ENCODE peak calls at places on chromosomes 6 and 20, in five cellular contexts. S is adipocyte, K is body of pancreas, P is ovary, N is GM12878. A is an unnamed sample.

GRCh38 chr6:30570760-30571084 is 520 bp upstream of the ABCF1 start:
- DNase-seq in S (no peak), N (no peak), K (peak; percentile 38), P (no peak), A (no peak)

GRCh38 chr6:15513801-15514711 is 148.8 kb downstream of the DTNBP1 start:
- DNase-seq in K (no peak), N (no peak), S (no peak), P (no peak), A (no peak)

GRCh38 chr6:15017251-15017650 is 228.6 kb upstream of the JARID2 start:
- DNase-seq in P (no peak), N (no peak), K (peak; percentile 9), S (peak; percentile 33), A (no peak)

GRCh38 chr6:28587746-28588075 is 62.0 kb downstream of the GPX5 start:
- DNase-seq in S (peak; percentile 47), P (no peak), N (no peak), K (no peak), A (no peak)

GRCh38 chr6:44422534-44422933 is 35.0 kb downstream of the CDC5L start:
- DNase-seq in P (no peak), S (no peak), K (no peak), N (no peak), A (no peak)

GRCh38 chr6:113530769-113531168 is 326.4 kb upstream of the MARCKS start:
- DNase-seq in P (no peak), N (no peak), K (no peak), S (peak; percentile 55), A (no peak)

GRCh38 chr20:38550274-38550673 is 30.7 kb upstream of the ADIG start:
- DNase-seq in N (no peak), P (no peak), K (no peak), S (no peak), A (no peak)

GRCh38 chr6:72976389-72976900 is 248.9 kb downstream of the KHDC1L start:
- DNase-seq in N (no peak), S (no peak), K (no peak), P (no peak), A (no peak)

GRCh38 chr6:28207244-28208179 is 17.6 kb upstream of the ZSCAN9 start:
- DNase-seq in P (no peak), K (no peak), N (no peak), S (peak; percentile 44), A (no peak)

GRCh38 chr6:11752350-11752749 is 26.3 kb downstream of the ADTRP start:
- DNase-seq in N (no peak), S (no peak), P (no peak), K (no peak), A (no peak)

GRCh38 chr20:44702776-44703175 is 12.4 kb upstream of the CCN5 start:
- DNase-seq in S (peak; percentile 79), K (peak; percentile 70), P (peak; percentile 96), N (no peak), A (no peak)

GRCh38 chr6:21201181-21201580 is 392.4 kb upstream of the SOX4 start:
- DNase-seq in P (no peak), S (no peak), K (no peak), N (no peak), A (no peak)

GRCh38 chr6:35933844-35934243 is 12.9 kb upstream of the SRPK1 start:
- DNase-seq in K (no peak), S (no peak), P (no peak), N (no peak), A (no peak)

GRCh38 chr6:96836579-96837137 is 619 bp downstream of the GPR63 start:
- DNase-seq in S (peak; percentile 44), N (no peak), K (peak; percentile 2), P (peak; percentile 22), A (peak; percentile 13)

GRCh38 chr6:148455225-148455624 is 112.6 kb downstream of the SASH1 start:
- DNase-seq in K (no peak), S (no peak), P (no peak), N (no peak), A (no peak)

GRCh38 chr6:118372413-118372812 is 175.7 kb upstream of the PLN start:
- DNase-seq in S (peak; percentile 12), K (peak; percentile 4), N (no peak), P (no peak), A (no peak)

GRCh38 chr20:45308078-45308778 is at the start of gene MATN4:
- DNase-seq in K (peak; percentile 85), S (no peak), N (no peak), P (no peak), A (peak; percentile 72)

GRCh38 chr6:98794306-98794852 is 40.0 kb upstream of the POU3F2 start:
- DNase-seq in N (no peak), K (no peak), S (no peak), P (no peak), A (no peak)

GRCh38 chr20:53735536-53736050 is 142.0 kb upstream of the ZNF217 start:
- DNase-seq in S (peak; percentile 91), K (no peak), N (no peak), P (no peak), A (no peak)

GRCh38 chr20:60959971-60960370 is 292.1 kb upstream of the CDH4 start:
- DNase-seq in P (no peak), S (no peak), K (no peak), N (no peak), A (no peak)

GRCh38 chr20:49398401-49399144 is 83.9 kb downstream of the KCNB1 start:
- DNase-seq in P (no peak), N (no peak), S (no peak), K (no peak), A (no peak)

GRCh38 chr20:55649254-55649653 is 356.1 kb downstream of the CBLN4 start:
- DNase-seq in N (no peak), S (no peak), K (no peak), P (no peak), A (no peak)
- H3K9me3 ChIP-seq in N (no peaks in the 10 kb centered on the region), S (peaks cover 5% of the 10 kb centered on the region), K (no peaks in the 10 kb centered on the region), P (no peaks in the 10 kb centered on the region), A (no peaks in the 10 kb centered on the region)

GRCh38 chr20:58751956-58752355 is 59.4 kb downstream of the NPEPL1 start:
- DNase-seq in K (no peak), N (no peak), P (no peak), S (no peak), A (no peak)
- H3K9me3 ChIP-seq in K (no peaks in the 10 kb centered on the region), N (no peaks in the 10 kb centered on the region), P (no peaks in the 10 kb centered on the region), S (no peaks in the 10 kb centered on the region), A (no peaks in the 10 kb centered on the region)

GRCh38 chr20:55882922-55883321 is 122.4 kb downstream of the CBLN4 start:
- DNase-seq in K (no peak), P (no peak), S (no peak), N (no peak), A (no peak)
- H3K9me3 ChIP-seq in K (no peaks in the 10 kb centered on the region), P (no peaks in the 10 kb centered on the region), S (no peaks in the 10 kb centered on the region), N (no peaks in the 10 kb centered on the region), A (no peaks in the 10 kb centered on the region)

DNA sequence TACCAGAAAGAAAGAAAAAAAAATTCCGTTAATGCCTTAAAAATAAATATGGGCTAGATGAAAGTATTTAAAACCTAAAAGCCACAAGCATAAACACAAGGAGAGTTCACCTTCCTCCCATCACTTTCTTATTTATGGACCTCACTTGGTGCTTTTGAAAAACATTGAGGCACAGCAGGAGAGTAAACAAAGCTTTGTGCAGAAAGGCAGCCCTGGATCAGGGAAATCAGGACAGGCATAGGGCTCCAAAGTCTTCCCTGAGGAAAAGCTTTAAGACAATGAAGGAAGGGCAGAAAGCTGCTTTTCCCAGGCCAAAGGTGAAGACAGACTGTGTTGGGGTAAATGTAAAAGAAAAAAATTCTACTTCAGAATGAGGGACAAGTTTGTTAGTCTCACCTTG is 207.9 kb downstream of the CLVS2 start:
- DNase-seq in N (no peak), K (no peak), P (no peak), S (no peak), A (no peak)
- H3K9me3 ChIP-seq in N (no peaks in the 10 kb centered on the region), K (no peaks in the 10 kb centered on the region), P (no peaks in the 10 kb centered on the region), S (no peaks in the 10 kb centered on the region), A (no peaks in the 10 kb centered on the region)

GRCh38 chr20:55097621-55098020 is 622.2 kb downstream of the DOK5 start:
- DNase-seq in K (no peak), N (no peak), S (no peak), P (no peak), A (no peak)
- H3K9me3 ChIP-seq in K (no peaks in the 10 kb centered on the region), N (no peaks in the 10 kb centered on the region), S (peaks cover 3% of the 10 kb centered on the region), P (no peaks in the 10 kb centered on the region), A (no peaks in the 10 kb centered on the region)

GRCh38 chr20:47686545-47686944 is 98.7 kb downstream of the SULF2 start:
- DNase-seq in K (no peak), N (no peak), S (no peak), P (no peak), A (no peak)

GRCh38 chr20:47687095-47687987 is 97.9 kb downstream of the SULF2 start:
- DNase-seq in N (no peak), S (no peak), P (no peak), K (no peak), A (no peak)

GRCh38 chr20:47691632-47692031 is 93.6 kb downstream of the SULF2 start:
- DNase-seq in S (peak; percentile 48), P (no peak), N (no peak), K (no peak), A (no peak)

GRCh38 chr20:47688385-47689381 is 96.6 kb downstream of the SULF2 start:
- DNase-seq in N (no peak), K (no peak), P (no peak), S (no peak), A (no peak)

DNA sequence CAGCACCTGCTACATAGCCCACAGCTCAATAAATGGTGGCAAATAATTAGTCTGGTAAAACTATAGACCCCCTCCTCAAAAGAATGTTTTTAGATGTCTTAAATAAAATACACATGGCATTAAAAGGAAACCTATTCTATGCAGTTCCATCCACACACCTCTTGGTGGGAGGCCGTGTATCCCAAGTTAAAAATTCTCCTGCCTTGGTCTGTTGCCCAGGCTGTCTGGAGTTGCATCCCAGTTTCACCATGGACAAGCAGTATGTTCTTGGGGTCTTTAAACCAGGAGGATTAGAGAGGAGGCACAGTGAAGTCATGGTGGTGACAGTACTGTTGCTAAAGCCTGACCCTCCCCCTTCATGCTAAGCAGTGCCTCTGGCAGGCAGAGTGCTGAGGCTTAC is 95.6 kb downstream of the SULF2 start:
- DNase-seq in S (no peak), N (no peak), P (no peak), K (no peak), A (no peak)
- H3K9me3 ChIP-seq in S (peaks cover 39% of the 10 kb centered on the region), N (no peaks in the 10 kb centered on the region), P (peaks cover 4% of the 10 kb centered on the region), K (peaks cover 5% of the 10 kb centered on the region), A (no peaks in the 10 kb centered on the region)

GRCh38 chr6:520820-521219 is 129.3 kb downstream of the IRF4 start:
- DNase-seq in K (no peak), S (no peak), N (no peak), P (no peak), A (no peak)
- H3K9me3 ChIP-seq in K (no peaks in the 10 kb centered on the region), S (peaks cover 3% of the 10 kb centered on the region), N (peaks cover 7% of the 10 kb centered on the region), P (no peaks in the 10 kb centered on the region), A (no peaks in the 10 kb centered on the region)

DNA sequence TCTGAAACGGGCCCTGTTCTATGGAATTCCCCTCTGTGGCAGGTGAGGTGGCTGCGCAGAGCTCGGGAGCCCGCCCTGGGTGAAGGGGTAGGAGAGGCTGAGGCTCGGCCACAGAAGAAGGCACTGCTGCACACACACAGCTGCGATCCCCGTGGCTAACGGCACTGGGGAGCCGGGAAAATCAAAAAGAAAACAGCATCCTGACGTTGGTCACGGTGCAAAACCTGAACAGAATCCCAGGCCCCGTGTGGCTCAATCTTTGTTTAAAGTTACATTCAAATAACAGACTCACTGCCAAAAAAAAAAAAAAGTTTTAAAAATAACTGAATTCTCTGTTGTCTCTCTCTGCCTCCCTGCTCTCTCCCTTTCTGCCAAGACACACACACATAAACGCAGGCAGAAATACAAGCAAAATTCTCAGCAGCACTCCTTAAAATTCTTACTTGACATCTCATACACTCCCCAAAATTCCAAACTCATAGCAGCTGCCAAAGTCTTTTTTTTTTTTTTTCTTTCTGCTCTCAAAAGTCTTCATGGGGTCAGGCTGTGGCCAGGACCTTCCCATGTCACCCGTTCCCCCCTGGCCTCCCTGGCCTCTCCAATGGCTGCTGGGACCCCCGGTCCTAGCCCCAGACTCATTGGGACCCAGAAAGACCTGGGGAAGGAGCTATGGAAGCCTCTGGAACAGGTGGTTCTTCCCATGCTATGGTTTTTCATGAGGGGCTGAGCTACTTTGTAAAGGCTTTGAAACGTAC is 248.8 kb downstream of the TTLL2 start:
- DNase-seq in N (no peak), P (peak; percentile 49), S (no peak), K (no peak), A (no peak)
- H3K9me3 ChIP-seq in N (no peaks in the 10 kb centered on the region), P (no peaks in the 10 kb centered on the region), S (no peaks in the 10 kb centered on the region), K (no peaks in the 10 kb centered on the region), A (no peaks in the 10 kb centered on the region)

A was measured in prostate gland.